ENCODE peak calls at places on chromosome 21, in five cellular contexts. W is IMR-90, B is body of pancreas, T is stomach, S is ovary. P is an unnamed sample.

GRCh38 chr21:16330340-16331319 is 600.8 kb downstream of the USP25 start:
- DNase-seq in T (no peak), S (no peak), B (no peak), W (peak), P (no peak)

GRCh38 chr21:33843216-33843615 is 72.4 kb downstream of the ATP5PO start:
- DNase-seq in W (no peak), S (no peak), B (no peak), T (no peak), P (no peak)

GRCh38 chr21:22880573-22880972 is 1882.4 kb downstream of the NCAM2 start:
- DNase-seq in W (no peak), B (no peak), T (no peak), S (no peak), P (no peak)

GRCh38 chr21:13937236-13937635 is 273.5 kb downstream of the LIPI start:
- DNase-seq in B (no peak), W (no peak), S (peak), T (no peak), P (no peak)

GRCh38 chr21:44294391-44295162 is 5.3 kb upstream of the PFKL start:
- DNase-seq in T (peak), S (peak), B (no peak), W (peak), P (peak)

GRCh38 chr21:18950045-18950740 is 546.6 kb upstream of the TMPRSS15 start:
- DNase-seq in S (no peak), W (no peak), B (no peak), T (no peak), P (no peak)

GRCh38 chr21:40454057-40454456 is 392.9 kb downstream of the DSCAM start:
- DNase-seq in S (no peak), T (no peak), W (no peak), B (no peak), P (no peak)

GRCh38 chr21:28865488-28866186 is 127.0 kb downstream of the LTN1 start:
- DNase-seq in B (no peak), S (no peak), T (no peak), W (no peak), P (no peak)

GRCh38 chr21:28393279-28393678 is 599.4 kb downstream of the LTN1 start:
- DNase-seq in B (peak), T (peak), W (peak), S (no peak), P (no peak)

GRCh38 chr21:43864313-43864805 is 664 bp upstream of the AGPAT3 start:
- DNase-seq in B (peak), W (peak), S (peak), T (peak), P (no peak)

GRCh38 chr21:10272216-10272615 is 249.2 kb upstream of the TPTE start:
- DNase-seq in W (no peak), T (no peak), B (no peak), S (no peak), P (no peak)

GRCh38 chr21:29730281-29730680 is 209.5 kb downstream of the GRIK1 start:
- DNase-seq in B (no peak), W (no peak), T (no peak), S (no peak), P (no peak)

GRCh38 chr21:32807717-32808380 is 36.3 kb upstream of the PAXBP1 start:
- DNase-seq in T (no peak), B (no peak), W (peak), S (no peak), P (no peak)

GRCh38 chr21:16419188-16419874 is 689.5 kb downstream of the USP25 start:
- DNase-seq in B (peak), W (peak), S (peak), T (peak), P (peak)

GRCh38 chr21:17660862-17661261 is 48.2 kb upstream of the BTG3 start:
- DNase-seq in S (no peak), B (peak), T (no peak), W (no peak), P (no peak)

DNA sequence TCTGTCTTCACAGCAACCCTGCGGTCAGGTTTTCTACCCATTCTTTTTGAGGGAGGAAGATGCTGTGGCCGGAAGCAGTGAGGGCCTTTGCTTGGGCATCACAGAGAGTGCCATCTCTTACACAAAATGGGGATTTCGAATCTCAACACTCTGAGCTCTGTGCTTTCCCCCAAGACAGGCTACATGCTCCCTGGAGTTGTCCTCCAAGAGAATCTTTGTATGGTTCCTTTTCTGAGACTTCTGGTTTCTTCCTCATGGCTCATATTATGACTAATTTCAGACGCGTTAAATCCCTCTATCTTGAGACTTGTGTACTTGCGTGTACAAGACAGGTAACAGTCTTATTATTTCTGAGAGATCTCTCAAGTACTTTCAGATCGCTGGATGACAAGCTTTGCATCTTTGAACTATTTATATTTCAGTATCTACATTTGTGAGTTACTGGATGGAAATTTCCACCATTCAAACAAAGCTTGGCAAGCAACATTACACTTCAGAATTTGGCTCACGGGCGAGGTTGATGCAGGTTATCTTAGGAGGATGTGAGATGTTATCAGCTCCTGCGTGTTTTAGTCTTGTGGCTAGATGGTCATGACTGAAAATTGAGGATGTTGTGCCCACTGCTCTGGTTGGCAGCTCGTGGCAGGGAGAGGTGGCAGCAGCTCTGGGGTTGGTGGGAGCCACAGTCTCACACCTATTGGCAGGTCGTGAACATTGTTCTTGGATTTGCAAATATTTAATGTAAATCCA is 19.4 kb downstream of the ABCG1 start:
- DNase-seq in S (no peak), T (no peak), W (no peak), B (no peak), P (no peak)
- TF ChIP-seq POLR2A in S (no peak), T (no peak), W (no peak), B (no peak), P (no peak)

GRCh38 chr21:38989097-38989744 is 183.5 kb downstream of the ETS2 start:
- DNase-seq in T (no peak), S (no peak), B (no peak), W (no peak), P (no peak)
- TF ChIP-seq CTCF in T (no peak), S (no peak), B (no peak), W (no peak), P (no peak)

GRCh38 chr21:26079376-26079775 is 91.2 kb downstream of the APP start:
- DNase-seq in W (peak), T (no peak), S (no peak), B (no peak), P (no peak)

GRCh38 chr21:26085100-26085499 is 85.5 kb downstream of the APP start:
- DNase-seq in B (no peak), T (no peak), S (no peak), W (peak), P (no peak)

GRCh38 chr21:26085882-26086281 is 84.7 kb downstream of the APP start:
- DNase-seq in S (no peak), B (no peak), W (no peak), T (no peak), P (no peak)

GRCh38 chr21:26080211-26080610 is 90.4 kb downstream of the APP start:
- DNase-seq in B (no peak), S (no peak), W (no peak), T (no peak), P (no peak)

DNA sequence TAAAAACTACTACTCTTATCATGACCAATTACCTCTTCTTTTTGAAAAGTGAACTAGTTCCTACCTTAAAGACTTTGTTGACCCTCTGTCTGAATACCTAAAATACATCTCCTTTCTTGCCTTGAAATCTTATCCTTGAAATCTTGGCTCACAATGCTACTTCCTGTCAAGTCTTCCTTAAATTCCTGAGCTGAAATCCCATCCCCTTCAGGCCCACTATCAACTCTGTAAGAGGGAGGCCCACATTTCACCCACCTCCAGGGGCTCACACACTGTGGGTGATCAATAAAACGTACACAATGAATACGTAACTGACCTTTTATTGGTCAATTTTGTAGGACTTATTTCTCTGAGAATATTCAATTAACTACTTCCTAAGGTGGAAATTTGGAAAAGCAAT is 88.0 kb downstream of the APP start:
- DNase-seq in W (no peak), B (no peak), S (no peak), T (no peak), P (no peak)
- H3K27ac ChIP-seq in W (no peak), B (no peak), S (no peak), T (no peak), P (no peak)

DNA sequence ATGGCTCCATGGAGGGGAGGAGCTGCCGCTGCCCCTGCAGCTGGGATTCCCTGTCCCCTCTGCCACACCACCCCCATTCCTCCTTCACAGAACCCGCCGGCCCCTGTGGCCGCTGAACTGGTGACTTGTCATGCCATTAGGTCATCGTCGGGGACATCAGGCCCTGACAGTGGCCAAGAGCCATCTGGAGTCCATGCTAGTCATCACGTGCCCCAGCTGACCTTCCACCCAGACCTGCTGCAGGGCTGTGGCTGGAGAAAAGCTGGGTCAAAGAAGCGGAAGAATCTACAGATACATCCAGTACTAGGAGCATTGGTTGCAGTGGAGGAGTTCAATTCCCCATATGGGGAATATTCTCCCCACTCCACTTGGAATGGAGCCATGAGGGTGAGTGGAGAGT is 78.1 kb downstream of the KCNJ15 start:
- DNase-seq in B (no peak), W (no peak), S (no peak), T (no peak), P (no peak)
- TF ChIP-seq POLR2A in B (no peak), W (no peak), S (no peak), T (no peak), P (no peak)

GRCh38 chr21:45303111-45303615 is 15.5 kb upstream of the POFUT2 start:
- DNase-seq in W (no peak), T (no peak), B (peak), S (peak), P (no peak)

GRCh38 chr21:45301521-45302081 is 13.9 kb upstream of the POFUT2 start:
- DNase-seq in B (no peak), T (no peak), W (no peak), S (peak), P (no peak)

GRCh38 chr21:45303751-45304150 is 16.1 kb upstream of the POFUT2 start:
- DNase-seq in T (no peak), W (no peak), S (peak), B (peak), P (no peak)

GRCh38 chr21:45300786-45301520 is 13.3 kb upstream of the POFUT2 start:
- DNase-seq in S (peak), B (peak), T (no peak), W (no peak), P (no peak)

GRCh38 chr21:45302082-45303061 is 14.7 kb upstream of the POFUT2 start:
- DNase-seq in S (peak), T (peak), W (no peak), B (peak), P (peak)
- TF ChIP-seq CTCF in S (no peak), T (no peak), W (no peak), B (no peak), P (no peak)

GRCh38 chr21:35204850-35205564 is 155.9 kb upstream of the RUNX1 start:
- DNase-seq in T (peak), S (peak), B (peak), W (peak), P (peak)
- H3K27ac ChIP-seq in T (peak), S (peak), B (peak), W (peak), P (peak)

GRCh38 chr21:36429672-36430546 is 44.7 kb downstream of the CHAF1B start:
- DNase-seq in W (peak), S (peak), B (peak), T (peak), P (peak)
- TF ChIP-seq POLR2A in W (peak), S (peak), B (peak), T (no peak), P (peak)

DNA sequence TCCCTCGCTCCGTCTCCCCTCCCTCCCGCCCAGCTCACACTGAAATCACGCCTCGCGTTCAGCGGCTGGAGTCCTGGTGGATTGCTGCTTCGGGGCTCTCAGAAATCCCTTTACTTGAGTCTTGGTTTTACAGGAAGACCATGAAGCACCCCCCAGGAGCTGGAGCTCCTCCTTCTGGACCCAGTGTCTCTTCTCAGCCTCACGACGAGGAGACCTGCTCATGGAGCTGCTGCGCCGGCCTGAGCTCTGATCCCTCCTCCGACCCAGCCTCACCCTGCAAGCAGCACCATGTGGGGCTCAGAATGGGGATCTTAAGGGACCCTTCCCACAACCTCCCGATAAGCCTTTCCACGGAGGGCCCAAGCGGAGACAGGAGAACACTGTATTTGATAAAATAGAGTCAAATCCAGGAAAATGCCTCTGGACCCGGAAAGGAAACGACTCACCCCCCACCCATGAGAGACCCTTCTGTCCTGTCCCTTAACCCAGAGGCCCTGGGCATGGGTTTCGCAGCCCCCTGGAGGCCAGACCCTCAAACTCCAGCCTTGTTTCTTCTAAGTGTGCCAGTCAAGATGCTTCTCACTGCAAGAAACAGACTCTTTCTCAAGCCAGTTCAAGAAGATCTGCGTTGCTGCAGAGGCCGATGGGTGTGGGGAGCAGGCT is 26.0 kb downstream of the PDE9A start:
- DNase-seq in W (no peak), T (no peak), S (no peak), B (no peak), P (no peak)
- TF ChIP-seq CTCF in W (no peak), T (no peak), S (no peak), B (no peak), P (no peak)

GRCh38 chr21:35395728-35396127 is 346.6 kb upstream of the RUNX1 start:
- DNase-seq in S (no peak), T (no peak), W (peak), B (no peak), P (no peak)
- H3K27ac ChIP-seq in S (no peak), T (no peak), W (no peak), B (no peak), P (no peak)